ENCODE peak calls at places on chromosomes 13 and 19, in eight cellular contexts. R is thoracic aorta, G is lower leg skin, I is GM06990, O is kidney epithelial cell, A is tibial artery, H is heart right ventricle, Y is MM.1S. P is an unnamed sample.
A peak's percentile ranks its signal among the peaks of the same experiment; 100 is the strongest.

GRCh38 chr19:35986664-35987570 is 8.1 kb upstream of the SDHAF1 start:
- DNase-seq in R (no peak), O (no peak), H (peak; percentile 35), G (peak; percentile 38), Y (no peak), A (peak; percentile 55), I (peak; percentile 33), P (peak; percentile 46)

GRCh38 chr13:48603375-48603774 is 50.4 kb upstream of the CYSLTR2 start:
- DNase-seq in H (no peak), R (no peak), I (no peak), O (no peak), A (no peak), Y (no peak), G (no peak), P (no peak)

GRCh38 chr19:45172611-45173208 is 5.3 kb downstream of the TRAPPC6A start:
- DNase-seq in O (no peak), R (no peak), H (no peak), G (no peak), I (no peak), A (no peak), Y (no peak), P (no peak)

GRCh38 chr13:35767256-35767981 is 290.9 kb upstream of the MAB21L1 start:
- DNase-seq in I (no peak), Y (no peak), G (no peak), R (no peak), A (no peak), H (no peak), O (no peak), P (no peak)

GRCh38 chr13:39483326-39483725 is 119.7 kb downstream of the LHFPL6 start:
- DNase-seq in R (no peak), O (no peak), G (no peak), A (no peak), I (no peak), Y (no peak), H (no peak), P (no peak)

GRCh38 chr13:44768233-44768632 is 192.1 kb upstream of the TSC22D1 start:
- DNase-seq in G (no peak), O (no peak), I (peak; percentile 59), H (no peak), Y (no peak), R (no peak), A (no peak), P (no peak)

GRCh38 chr19:14416743-14417214 is 2.4 kb downstream of the DDX39A start:
- DNase-seq in R (no peak), H (no peak), I (no peak), O (no peak), G (no peak), Y (no peak), A (peak; percentile 65), P (no peak)

GRCh38 chr19:21569497-21569870 is 64.1 kb downstream of the ZNF429 start:
- DNase-seq in R (no peak), A (no peak), H (peak; percentile 74), Y (no peak), G (no peak), I (no peak), O (no peak), P (peak; percentile 29)

GRCh38 chr13:73740681-73741080 is 393.5 kb downstream of the KLF12 start:
- DNase-seq in A (no peak), H (no peak), O (no peak), Y (no peak), R (no peak), I (no peak), G (no peak), P (no peak)

GRCh38 chr13:89930861-89931260 is 1416.6 kb upstream of the MIR17HG start:
- DNase-seq in R (no peak), G (no peak), A (no peak), H (no peak), O (no peak), I (no peak), Y (no peak), P (no peak)

GRCh38 chr19:5697022-5697889 is 7.2 kb downstream of the RPL36 start:
- DNase-seq in G (no peak), O (no peak), R (no peak), H (no peak), A (no peak), Y (no peak), I (no peak), P (no peak)

DNA sequence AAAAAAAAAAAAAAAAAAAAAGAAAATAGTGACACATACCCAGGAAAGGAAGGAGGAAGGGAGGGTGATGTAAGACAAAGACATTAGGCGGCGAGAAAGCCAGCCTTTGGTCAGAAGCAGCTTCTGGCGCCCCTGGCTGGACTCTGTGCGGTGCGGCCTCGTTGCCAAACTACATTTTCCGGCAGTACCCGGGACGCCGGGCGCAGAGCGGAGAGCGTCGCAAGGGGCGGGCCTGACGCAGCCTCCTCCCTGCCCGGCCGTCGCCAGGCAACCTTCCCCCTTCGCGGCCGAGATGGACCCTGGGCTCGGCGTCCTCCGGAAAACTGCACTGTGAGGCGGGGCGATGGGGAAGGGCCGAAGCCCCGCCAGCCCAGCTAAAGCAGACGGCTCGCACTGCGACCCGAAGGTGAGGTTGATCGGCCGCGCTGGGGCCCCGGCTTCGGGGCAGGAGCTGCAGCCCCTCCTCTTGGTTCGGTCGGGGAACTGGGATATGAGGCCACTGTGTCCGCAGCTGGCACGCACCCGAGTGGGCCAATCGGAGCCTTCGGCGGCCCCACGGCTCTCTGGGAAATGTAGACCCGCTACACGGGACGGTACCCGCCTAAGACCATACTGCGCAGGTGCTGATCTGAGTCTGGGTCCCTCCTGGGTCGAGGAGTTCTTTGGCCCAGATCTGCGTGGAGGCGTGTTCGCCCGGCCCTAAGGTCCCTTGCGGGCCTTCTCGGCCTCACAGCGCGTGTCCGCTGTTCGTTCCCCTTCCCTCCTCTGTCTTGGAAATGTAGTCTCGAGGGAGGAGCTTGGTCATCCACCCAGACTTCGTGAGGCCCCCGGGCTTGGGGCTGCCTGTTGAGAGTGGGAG is 2.3 kb upstream of the MZF1 start:
- DNase-seq in R (peak; percentile 71), Y (peak; percentile 90), A (peak; percentile 90), I (peak; percentile 93), G (peak; percentile 84), H (peak; percentile 91), O (no peak), P (peak; percentile 81)
- TF ChIP-seq CTCF in R (no peak), Y (peak; percentile 7), A (no peak), I (peak; percentile 22), G (no peak), H (no peak), O (no peak), P (no peak)

DNA sequence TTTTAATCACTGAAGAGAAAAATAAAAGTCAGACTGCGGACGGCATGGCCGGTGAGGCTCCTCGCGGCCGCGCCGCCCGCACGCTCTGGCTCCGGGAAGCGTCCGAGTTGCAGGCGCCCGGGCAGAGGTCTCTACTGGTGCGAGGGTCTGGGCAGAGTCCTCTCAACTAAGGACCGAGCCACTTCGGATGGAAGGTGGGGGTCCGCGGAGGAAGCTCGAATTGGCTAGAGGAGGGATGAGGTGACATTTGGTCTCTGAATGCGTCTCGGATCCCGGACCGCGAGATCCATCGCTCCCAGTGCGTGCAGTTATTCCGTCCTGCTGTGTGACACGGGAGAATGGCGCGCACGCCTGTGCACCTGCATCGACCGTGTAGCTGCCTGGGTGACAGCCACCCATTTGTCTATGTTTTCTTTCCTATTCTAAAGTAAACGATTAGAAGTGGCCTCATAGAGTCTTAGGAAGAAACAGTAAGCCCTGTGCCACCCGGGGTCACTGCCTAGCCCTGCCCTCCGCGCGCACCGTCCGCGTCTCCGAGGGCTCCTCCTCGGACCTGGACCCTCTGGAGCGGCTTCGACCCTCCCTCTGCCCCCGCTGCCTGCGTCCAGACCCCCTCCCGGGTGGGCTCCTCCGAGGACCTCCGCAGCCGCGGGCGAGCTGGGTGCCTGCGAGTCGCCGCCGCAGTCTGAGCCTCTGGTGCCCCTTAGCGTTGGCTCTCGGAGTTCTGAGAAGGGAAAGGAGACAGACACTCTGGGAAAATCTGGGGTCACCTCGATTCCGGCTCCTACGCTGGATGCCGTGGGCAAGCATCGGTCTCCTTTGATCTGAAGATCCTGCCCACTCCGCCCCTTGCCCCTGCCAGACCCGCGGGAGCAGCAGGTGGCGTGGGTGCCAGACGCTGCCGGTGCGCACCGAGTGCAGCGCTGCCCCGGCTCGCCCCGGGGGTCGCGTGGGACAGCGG is 347.4 kb downstream of the LIG4 start:
- DNase-seq in A (no peak), G (no peak), Y (no peak), O (no peak), H (peak; percentile 6), R (no peak), I (no peak), P (no peak)
- TF ChIP-seq CTCF in A (no peak), G (no peak), Y (no peak), O (peak; percentile 72), H (no peak), R (no peak), I (no peak), P (no peak)

GRCh38 chr13:57633950-57634828 is 2.6 kb downstream of the PCDH17 start:
- DNase-seq in I (no peak), R (no peak), G (no peak), H (peak; percentile 20), A (peak; percentile 25), O (no peak), Y (no peak), P (no peak)
- TF ChIP-seq CTCF in I (no peak), R (no peak), G (no peak), H (no peak), A (no peak), O (no peak), Y (no peak), P (no peak)

DNA sequence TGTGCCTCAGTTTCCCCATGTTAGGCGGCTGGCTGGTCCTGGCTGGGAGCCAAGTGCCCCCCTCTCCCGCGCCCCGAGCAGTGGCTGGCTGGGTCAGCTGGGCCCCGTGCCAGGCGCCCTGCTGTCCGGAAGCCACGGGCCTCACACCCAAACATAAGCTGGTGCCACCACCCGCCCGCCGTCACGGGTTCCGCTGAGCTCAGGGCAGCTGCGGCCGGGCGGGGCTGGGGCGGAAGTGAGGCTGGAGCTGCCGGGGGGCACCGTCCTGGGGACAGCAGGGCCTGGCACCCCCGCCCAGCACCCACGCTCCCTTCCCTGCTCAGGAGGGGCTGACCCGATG is 19.3 kb downstream of the HCN2 start:
- DNase-seq in A (peak; percentile 45), Y (no peak), R (no peak), O (no peak), H (peak; percentile 62), I (no peak), G (peak; percentile 33), P (no peak)
- TF ChIP-seq CTCF in A (no peak), Y (no peak), R (no peak), O (no peak), H (no peak), I (no peak), G (no peak), P (no peak)

GRCh38 chr19:58570770-58571574 is 2.2 kb downstream of the MZF1 start:
- DNase-seq in G (no peak), R (no peak), I (no peak), O (no peak), Y (no peak), A (no peak), H (no peak), P (no peak)
- TF ChIP-seq CTCF in G (no peak), R (no peak), I (no peak), O (no peak), Y (no peak), A (no peak), H (no peak), P (no peak)

GRCh38 chr13:24741016-24741662 is 22.8 kb upstream of the RNF17 start:
- DNase-seq in O (no peak), R (no peak), Y (no peak), G (no peak), I (no peak), A (no peak), H (no peak), P (no peak)
- TF ChIP-seq CTCF in O (no peak), R (no peak), Y (peak; percentile 28), G (no peak), I (peak; percentile 70), A (no peak), H (no peak), P (no peak)